ENCODE peak calls at places on chromosome 17, in six cellular contexts. One of them, this sample, is unnamed.

GRCh38 chr17:57605734-57606105 is 139.4 kb downstream of the CCDC182 start:
- DNase-seq in uterus: no peak
- DNase-seq in activated CD4-positive, CD25-positive, alpha-beta regulatory T cell: peak
- DNase-seq in activated CD4-positive, alpha-beta T cell treated with anti-CD3 and anti-CD28 coated beads, Interleukin-2, amount 10 ng/mL, durations not matched to agents 7 days and 5 days: no peak
- DNase-seq in AG04450: no peak
- DNase-seq in iPS DF 6.9: no peak
- DNase-seq in this sample: no peak

GRCh38 chr17:1573932-1574696 is 11.5 kb upstream of the PITPNA start:
- DNase-seq in AG04450: peak
- DNase-seq in activated CD4-positive, CD25-positive, alpha-beta regulatory T cell: peak
- DNase-seq in iPS DF 6.9: no peak
- DNase-seq in uterus: peak
- DNase-seq in activated CD4-positive, alpha-beta T cell treated with anti-CD3 and anti-CD28 coated beads, Interleukin-2, amount 10 ng/mL, durations not matched to agents 7 days and 5 days: peak
- DNase-seq in this sample: peak

GRCh38 chr17:19718613-19719364 is 2.4 kb upstream of the SLC47A2 start:
- DNase-seq in activated CD4-positive, CD25-positive, alpha-beta regulatory T cell: no peak
- DNase-seq in iPS DF 6.9: no peak
- DNase-seq in uterus: no peak
- DNase-seq in AG04450: no peak
- DNase-seq in activated CD4-positive, alpha-beta T cell treated with anti-CD3 and anti-CD28 coated beads, Interleukin-2, amount 10 ng/mL, durations not matched to agents 7 days and 5 days: no peak
- DNase-seq in this sample: no peak

GRCh38 chr17:34706029-34706428 is 126.6 kb downstream of the TMEM132E start:
- DNase-seq in activated CD4-positive, CD25-positive, alpha-beta regulatory T cell: no peak
- DNase-seq in activated CD4-positive, alpha-beta T cell treated with anti-CD3 and anti-CD28 coated beads, Interleukin-2, amount 10 ng/mL, durations not matched to agents 7 days and 5 days: peak
- DNase-seq in AG04450: no peak
- DNase-seq in iPS DF 6.9: peak
- DNase-seq in uterus: no peak
- DNase-seq in this sample: no peak

GRCh38 chr17:57330587-57330986 is 74.3 kb downstream of the MSI2 start:
- DNase-seq in activated CD4-positive, CD25-positive, alpha-beta regulatory T cell: no peak
- DNase-seq in uterus: no peak
- DNase-seq in AG04450: no peak
- DNase-seq in iPS DF 6.9: no peak
- DNase-seq in activated CD4-positive, alpha-beta T cell treated with anti-CD3 and anti-CD28 coated beads, Interleukin-2, amount 10 ng/mL, durations not matched to agents 7 days and 5 days: no peak
- DNase-seq in this sample: no peak

GRCh38 chr17:82003411-82004381 is 19.0 kb downstream of the CENPX start:
- DNase-seq in activated CD4-positive, alpha-beta T cell treated with anti-CD3 and anti-CD28 coated beads, Interleukin-2, amount 10 ng/mL, durations not matched to agents 7 days and 5 days: no peak
- DNase-seq in activated CD4-positive, CD25-positive, alpha-beta regulatory T cell: no peak
- DNase-seq in uterus: peak
- DNase-seq in AG04450: peak
- DNase-seq in iPS DF 6.9: no peak
- DNase-seq in this sample: no peak

GRCh38 chr17:4969551-4970231 is 2.1 kb upstream of the SPAG7 start:
- DNase-seq in activated CD4-positive, alpha-beta T cell treated with anti-CD3 and anti-CD28 coated beads, Interleukin-2, amount 10 ng/mL, durations not matched to agents 7 days and 5 days: no peak
- DNase-seq in activated CD4-positive, CD25-positive, alpha-beta regulatory T cell: no peak
- DNase-seq in iPS DF 6.9: no peak
- DNase-seq in uterus: no peak
- DNase-seq in AG04450: no peak
- DNase-seq in this sample: no peak

GRCh38 chr17:80005360-80006338 is 30.0 kb downstream of the TBC1D16 start:
- DNase-seq in activated CD4-positive, CD25-positive, alpha-beta regulatory T cell: peak
- DNase-seq in iPS DF 6.9: no peak
- DNase-seq in uterus: peak
- DNase-seq in activated CD4-positive, alpha-beta T cell treated with anti-CD3 and anti-CD28 coated beads, Interleukin-2, amount 10 ng/mL, durations not matched to agents 7 days and 5 days: peak
- DNase-seq in AG04450: no peak
- DNase-seq in this sample: peak

GRCh38 chr17:69733171-69734014 is 318.9 kb downstream of the MAP2K6 start:
- DNase-seq in uterus: no peak
- DNase-seq in activated CD4-positive, alpha-beta T cell treated with anti-CD3 and anti-CD28 coated beads, Interleukin-2, amount 10 ng/mL, durations not matched to agents 7 days and 5 days: no peak
- DNase-seq in iPS DF 6.9: no peak
- DNase-seq in activated CD4-positive, CD25-positive, alpha-beta regulatory T cell: no peak
- DNase-seq in AG04450: peak
- DNase-seq in this sample: no peak

GRCh38 chr17:30565073-30565935 is 88.1 kb downstream of the GOSR1 start:
- DNase-seq in activated CD4-positive, CD25-positive, alpha-beta regulatory T cell: no peak
- DNase-seq in activated CD4-positive, alpha-beta T cell treated with anti-CD3 and anti-CD28 coated beads, Interleukin-2, amount 10 ng/mL, durations not matched to agents 7 days and 5 days: no peak
- DNase-seq in iPS DF 6.9: no peak
- DNase-seq in uterus: no peak
- DNase-seq in AG04450: no peak
- DNase-seq in this sample: no peak

GRCh38 chr17:49556183-49556943 is 19.3 kb upstream of the NXPH3 start:
- DNase-seq in uterus: peak
- DNase-seq in activated CD4-positive, CD25-positive, alpha-beta regulatory T cell: peak
- DNase-seq in AG04450: no peak
- DNase-seq in activated CD4-positive, alpha-beta T cell treated with anti-CD3 and anti-CD28 coated beads, Interleukin-2, amount 10 ng/mL, durations not matched to agents 7 days and 5 days: peak
- DNase-seq in iPS DF 6.9: no peak
- DNase-seq in this sample: peak

GRCh38 chr17:57955183-57955952 is at the start of gene CUEDC1:
- DNase-seq in AG04450: no peak
- DNase-seq in uterus: peak
- DNase-seq in activated CD4-positive, CD25-positive, alpha-beta regulatory T cell: peak
- DNase-seq in iPS DF 6.9: no peak
- DNase-seq in activated CD4-positive, alpha-beta T cell treated with anti-CD3 and anti-CD28 coated beads, Interleukin-2, amount 10 ng/mL, durations not matched to agents 7 days and 5 days: peak
- DNase-seq in this sample: peak

GRCh38 chr17:40021471-40021961 is 6.3 kb downstream of the CSF3 start:
- DNase-seq in activated CD4-positive, CD25-positive, alpha-beta regulatory T cell: no peak
- DNase-seq in AG04450: no peak
- DNase-seq in activated CD4-positive, alpha-beta T cell treated with anti-CD3 and anti-CD28 coated beads, Interleukin-2, amount 10 ng/mL, durations not matched to agents 7 days and 5 days: no peak
- DNase-seq in iPS DF 6.9: no peak
- DNase-seq in uterus: peak
- DNase-seq in this sample: no peak

GRCh38 chr17:81612172-81612571 is 24.7 kb downstream of the NPLOC4 start:
- DNase-seq in iPS DF 6.9: no peak
- DNase-seq in uterus: no peak
- DNase-seq in activated CD4-positive, alpha-beta T cell treated with anti-CD3 and anti-CD28 coated beads, Interleukin-2, amount 10 ng/mL, durations not matched to agents 7 days and 5 days: no peak
- DNase-seq in activated CD4-positive, CD25-positive, alpha-beta regulatory T cell: no peak
- DNase-seq in AG04450: no peak
- DNase-seq in this sample: no peak

GRCh38 chr17:57521606-57522435 is 223.3 kb downstream of the CCDC182 start:
- DNase-seq in activated CD4-positive, CD25-positive, alpha-beta regulatory T cell: no peak
- DNase-seq in iPS DF 6.9: no peak
- DNase-seq in activated CD4-positive, alpha-beta T cell treated with anti-CD3 and anti-CD28 coated beads, Interleukin-2, amount 10 ng/mL, durations not matched to agents 7 days and 5 days: no peak
- DNase-seq in AG04450: no peak
- DNase-seq in uterus: no peak
- DNase-seq in this sample: no peak

This sample was measured in effector memory CD4-positive, alpha-beta T cell.